ENCODE peak calls at places on chromosomes 13 and 19, in eight cellular contexts. One of them, this sample, is unnamed.

GRCh38 chr19:17686592-17687042 is 1.5 kb downstream of the UNC13A start:
- DNase-seq in ELR: peak; percentile 28
- DNase-seq in esophagus muscularis mucosa: no peak
- DNase-seq in endothelial cell: peak; percentile 56
- DNase-seq in GM04504: no peak
- DNase-seq in ureter: no peak
- DNase-seq in astrocyte of the hippocampus: no peak
- DNase-seq in left ventricle myocardium superior: peak; percentile 59
- DNase-seq in this sample: no peak

GRCh38 chr13:23876265-23876664 is 12.9 kb downstream of the MIPEP start:
- DNase-seq in astrocyte of the hippocampus: peak; percentile 20
- DNase-seq in ELR: peak; percentile 32
- DNase-seq in GM04504: no peak
- DNase-seq in endothelial cell: no peak
- DNase-seq in esophagus muscularis mucosa: no peak
- DNase-seq in ureter: no peak
- DNase-seq in left ventricle myocardium superior: no peak
- DNase-seq in this sample: no peak

GRCh38 chr13:106899444-106899843 is 331.5 kb upstream of the ARGLU1 start:
- DNase-seq in GM04504: no peak
- DNase-seq in endothelial cell: no peak
- DNase-seq in ELR: no peak
- DNase-seq in left ventricle myocardium superior: no peak
- DNase-seq in esophagus muscularis mucosa: no peak
- DNase-seq in astrocyte of the hippocampus: peak; percentile 45
- DNase-seq in ureter: no peak
- DNase-seq in this sample: no peak

GRCh38 chr13:98246538-98247172 is 69.6 kb upstream of the RNF113B start:
- DNase-seq in ureter: no peak
- DNase-seq in GM04504: no peak
- DNase-seq in esophagus muscularis mucosa: no peak
- DNase-seq in astrocyte of the hippocampus: no peak
- DNase-seq in ELR: no peak
- DNase-seq in endothelial cell: no peak
- DNase-seq in left ventricle myocardium superior: no peak
- DNase-seq in this sample: no peak

GRCh38 chr13:67792151-67792665 is 562.1 kb upstream of the PCDH9 start:
- DNase-seq in left ventricle myocardium superior: no peak
- DNase-seq in GM04504: no peak
- DNase-seq in esophagus muscularis mucosa: no peak
- DNase-seq in ureter: no peak
- DNase-seq in ELR: no peak
- DNase-seq in endothelial cell: no peak
- DNase-seq in astrocyte of the hippocampus: peak; percentile 39
- DNase-seq in this sample: peak; percentile 4

GRCh38 chr13:23744315-23744714 is 144.9 kb downstream of the MIPEP start:
- DNase-seq in endothelial cell: no peak
- DNase-seq in astrocyte of the hippocampus: no peak
- DNase-seq in GM04504: no peak
- DNase-seq in ureter: no peak
- DNase-seq in ELR: no peak
- DNase-seq in left ventricle myocardium superior: no peak
- DNase-seq in esophagus muscularis mucosa: no peak
- DNase-seq in this sample: no peak

GRCh38 chr13:38636106-38636505 is 50.8 kb upstream of the FREM2 start:
- DNase-seq in endothelial cell: no peak
- DNase-seq in ELR: no peak
- DNase-seq in esophagus muscularis mucosa: no peak
- DNase-seq in astrocyte of the hippocampus: no peak
- DNase-seq in left ventricle myocardium superior: no peak
- DNase-seq in ureter: no peak
- DNase-seq in GM04504: no peak
- DNase-seq in this sample: no peak

GRCh38 chr19:37309834-37310575 is 60.9 kb upstream of the ZNF527 start:
- DNase-seq in left ventricle myocardium superior: no peak
- DNase-seq in esophagus muscularis mucosa: no peak
- DNase-seq in astrocyte of the hippocampus: no peak
- DNase-seq in ELR: peak; percentile 10
- DNase-seq in ureter: no peak
- DNase-seq in GM04504: no peak
- DNase-seq in endothelial cell: no peak
- DNase-seq in this sample: no peak

GRCh38 chr13:42524487-42525034 is 49.4 kb upstream of the TNFSF11 start:
- DNase-seq in ureter: no peak
- DNase-seq in left ventricle myocardium superior: no peak
- DNase-seq in astrocyte of the hippocampus: no peak
- DNase-seq in ELR: peak; percentile 15
- DNase-seq in GM04504: no peak
- DNase-seq in esophagus muscularis mucosa: no peak
- DNase-seq in endothelial cell: no peak
- DNase-seq in this sample: no peak

This sample was measured in skeletal muscle cell.